ENCODE peak calls at places on chromosomes 11 and 22, in five cellular contexts. I, A, F, Y and L are unnamed samples.

GRCh38 chr11:32015435-32015834 is 75.4 kb upstream of the RCN1 start:
- DNase-seq in I (no peak), A (no peak), F (no peak), Y (no peak), L (no peak)

GRCh38 chr11:73760066-73760679 is 701 bp downstream of the RAB6A start:
- DNase-seq in I (no peak), A (no peak), F (peak; percentile 46), Y (peak; percentile 47), L (no peak)

GRCh38 chr11:9446230-9446629 is 14.6 kb upstream of the ZNF143 start:
- DNase-seq in I (no peak), A (no peak), F (no peak), Y (no peak), L (no peak)

GRCh38 chr11:124915541-124916369 is 3.3 kb upstream of the HEPN1 start:
- DNase-seq in I (peak; percentile 66), A (no peak), F (no peak), Y (no peak), L (no peak)

GRCh38 chr11:44634401-44635281 is 69.2 kb downstream of the CD82 start:
- DNase-seq in I (peak; percentile 58), A (peak; percentile 30), F (peak; percentile 51), Y (peak; percentile 94), L (peak; percentile 76)

GRCh38 chr22:44337658-44338004 is 24.9 kb upstream of the SHISAL1 start:
- DNase-seq in I (peak; percentile 62), A (peak; percentile 29), F (peak; percentile 22), Y (peak; percentile 90), L (no peak)

GRCh38 chr22:44930016-44930710 is 79.6 kb downstream of the PHF21B start:
- DNase-seq in I (no peak), A (no peak), F (no peak), Y (no peak), L (no peak)

GRCh38 chr11:2940166-2940929 is 11.1 kb upstream of the PHLDA2 start:
- DNase-seq in I (no peak), A (no peak), F (peak; percentile 77), Y (no peak), L (no peak)

GRCh38 chr11:16261836-16262644 is 94.3 kb downstream of the SOX6 start:
- DNase-seq in I (no peak), A (no peak), F (no peak), Y (no peak), L (no peak)

GRCh38 chr11:31690041-31690440 is 121.1 kb downstream of the PAX6 start:
- DNase-seq in I (no peak), A (no peak), F (no peak), Y (no peak), L (no peak)

GRCh38 chr11:107591446-107592236 is 694 bp downstream of the ELMOD1 start:
- DNase-seq in I (no peak), A (no peak), F (no peak), Y (no peak), L (no peak)

GRCh38 chr11:99020324-99021225 is at the start of gene CNTN5:
- DNase-seq in I (peak; percentile 35), A (no peak), F (peak; percentile 13), Y (peak; percentile 19), L (no peak)

GRCh38 chr11:77436969-77437368 is 36.9 kb downstream of the PAK1 start:
- DNase-seq in I (no peak), A (no peak), F (no peak), Y (no peak), L (no peak)

GRCh38 chr22:36922752-36923457 is 9.5 kb downstream of the CSF2RB start:
- DNase-seq in I (no peak), A (no peak), F (no peak), Y (no peak), L (no peak)

GRCh38 chr11:129320485-129320884 is 55.2 kb upstream of the BARX2 start:
- DNase-seq in I (no peak), A (no peak), F (no peak), Y (no peak), L (no peak)

GRCh38 chr22:26239561-26239960 is 70.3 kb downstream of the SEZ6L start:
- DNase-seq in I (no peak), A (no peak), F (no peak), Y (no peak), L (no peak)
- H3K27me3 ChIP-seq in I (no peaks in the 10 kb centered on the region), A (no peaks in the 10 kb centered on the region), F (no peaks in the 10 kb centered on the region), Y (no peaks in the 10 kb centered on the region), L (no peaks in the 10 kb centered on the region)

DNA sequence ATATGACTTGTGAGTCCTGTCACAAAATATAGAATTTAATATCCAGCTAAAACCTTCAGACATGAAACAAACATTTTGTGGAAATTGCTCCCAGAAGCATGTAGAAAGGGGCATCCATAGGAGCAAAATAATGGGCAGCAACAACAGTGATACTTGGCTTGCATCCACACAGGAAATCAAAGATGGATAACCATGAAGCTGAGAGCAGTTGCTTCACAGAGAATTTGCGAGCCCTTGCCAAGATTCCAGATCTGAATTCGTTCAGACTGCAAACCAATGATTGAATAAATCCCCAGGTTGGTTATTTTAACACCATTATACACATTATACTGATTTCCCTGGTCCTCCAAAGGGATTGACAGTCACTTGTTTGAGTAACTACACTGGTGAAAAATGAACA is 15.6 kb upstream of the OR51L1 start:
- DNase-seq in I (no peak), A (no peak), F (no peak), Y (no peak), L (no peak)
- H3K27me3 ChIP-seq in I (no peaks in the 10 kb centered on the region), A (no peaks in the 10 kb centered on the region), F (no peaks in the 10 kb centered on the region), Y (no peaks in the 10 kb centered on the region), L (no peaks in the 10 kb centered on the region)

GRCh38 chr22:42371112-42371900 is 60.9 kb downstream of the NFAM1 start:
- DNase-seq in I (no peak), A (no peak), F (no peak), Y (no peak), L (no peak)

GRCh38 chr22:42376721-42377177 is 55.5 kb downstream of the NFAM1 start:
- DNase-seq in I (no peak), A (no peak), F (peak; percentile 58), Y (peak; percentile 56), L (peak; percentile 83)

GRCh38 chr22:42381152-42381551 is 51.1 kb downstream of the NFAM1 start:
- DNase-seq in I (no peak), A (no peak), F (no peak), Y (no peak), L (no peak)

GRCh38 chr22:42379961-42380537 is 52.2 kb downstream of the NFAM1 start:
- DNase-seq in I (no peak), A (no peak), F (no peak), Y (no peak), L (no peak)

DNA sequence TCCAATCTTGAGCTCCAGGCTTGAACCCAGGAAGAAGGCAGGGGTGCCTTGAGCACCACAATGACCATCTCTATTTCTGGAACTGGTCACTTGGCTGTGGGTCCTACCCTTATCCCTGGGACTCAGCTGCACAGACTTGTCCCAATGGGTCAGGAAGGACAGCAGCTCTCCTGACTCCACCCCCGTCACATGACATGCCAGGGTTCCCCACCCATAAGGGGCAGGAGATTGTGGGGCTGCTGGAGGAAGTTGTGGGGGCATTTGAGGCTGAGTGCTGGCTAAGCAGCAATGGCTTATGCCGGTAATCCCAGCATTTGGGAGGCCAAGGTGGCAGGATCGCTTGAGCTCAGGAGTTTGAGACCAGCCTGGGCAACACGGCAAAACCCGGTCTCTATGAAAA is 56.2 kb downstream of the NFAM1 start:
- DNase-seq in I (no peak), A (no peak), F (peak; percentile 24), Y (no peak), L (peak; percentile 77)
- H3K27me3 ChIP-seq in I (no peaks in the 10 kb centered on the region), A (peaks cover 18% of the 10 kb centered on the region), F (no peaks in the 10 kb centered on the region), Y (no peaks in the 10 kb centered on the region), L (no peaks in the 10 kb centered on the region)

GRCh38 chr22:45974498-45974897 is 2.5 kb downstream of the WNT7B start:
- DNase-seq in I (no peak), A (no peak), F (no peak), Y (no peak), L (no peak)
- H3K27me3 ChIP-seq in I (peaks cover 62% of the 10 kb centered on the region), A (peaks cover 39% of the 10 kb centered on the region), F (peaks cover 91% of the 10 kb centered on the region), Y (peaks cover 31% of the 10 kb centered on the region), L (peaks cover 67% of the 10 kb centered on the region)